ENCODE peak calls at places on chromosomes 5 and 9, in four cellular contexts. One of them, this sample, is unnamed.

GRCh38 chr5:111070272-111071134 is 1.0 kb upstream of the TSLP start:
- DNase-seq in cardiac muscle cell: peak
- DNase-seq in GM03348: peak
- DNase-seq in EH: no peak
- DNase-seq in this sample: peak

GRCh38 chr9:124899845-124900244 is 37.9 kb downstream of the ARPC5L start:
- DNase-seq in EH: no peak
- DNase-seq in GM03348: no peak
- DNase-seq in cardiac muscle cell: no peak
- DNase-seq in this sample: no peak

GRCh38 chr5:147484708-147485020 is 25.2 kb downstream of the DPYSL3 start:
- DNase-seq in EH: peak
- DNase-seq in cardiac muscle cell: no peak
- DNase-seq in GM03348: no peak
- DNase-seq in this sample: peak

GRCh38 chr9:20640331-20641187 is 18.3 kb upstream of the MLLT3 start:
- DNase-seq in EH: peak
- DNase-seq in cardiac muscle cell: peak
- DNase-seq in GM03348: no peak
- DNase-seq in this sample: no peak

GRCh38 chr9:2469681-2470141 is 151.9 kb upstream of the VLDLR start:
- DNase-seq in GM03348: no peak
- DNase-seq in cardiac muscle cell: peak
- DNase-seq in EH: peak
- DNase-seq in this sample: peak

GRCh38 chr5:31656806-31657205 is 17.9 kb downstream of the PDZD2 start:
- DNase-seq in EH: no peak
- DNase-seq in GM03348: no peak
- DNase-seq in cardiac muscle cell: no peak
- DNase-seq in this sample: no peak

GRCh38 chr5:39100851-39101396 is 26.7 kb upstream of the RICTOR start:
- DNase-seq in GM03348: peak
- DNase-seq in cardiac muscle cell: no peak
- DNase-seq in EH: peak
- DNase-seq in this sample: peak

GRCh38 chr5:1821862-1822261 is 20.7 kb downstream of the NDUFS6 start:
- DNase-seq in cardiac muscle cell: no peak
- DNase-seq in EH: no peak
- DNase-seq in GM03348: no peak
- DNase-seq in this sample: no peak

GRCh38 chr5:14663734-14664269 is 716 bp upstream of the OTULIN start:
- DNase-seq in EH: no peak
- DNase-seq in GM03348: peak
- DNase-seq in cardiac muscle cell: peak
- DNase-seq in this sample: no peak

GRCh38 chr5:14063117-14063516 is 80.0 kb upstream of the TRIO start:
- DNase-seq in cardiac muscle cell: no peak
- DNase-seq in EH: peak
- DNase-seq in GM03348: peak
- DNase-seq in this sample: no peak

GRCh38 chr5:83145882-83146331 is 68.6 kb downstream of the XRCC4 start:
- DNase-seq in EH: no peak
- DNase-seq in GM03348: no peak
- DNase-seq in cardiac muscle cell: no peak
- DNase-seq in this sample: peak

GRCh38 chr9:129561594-129562281 is 59.2 kb downstream of the C9orf50 start:
- DNase-seq in EH: peak
- DNase-seq in cardiac muscle cell: no peak
- DNase-seq in GM03348: no peak
- DNase-seq in this sample: no peak

GRCh38 chr5:102826629-102827028 is 71.5 kb downstream of the PAM start:
- DNase-seq in EH: no peak
- DNase-seq in cardiac muscle cell: no peak
- DNase-seq in GM03348: no peak
- DNase-seq in this sample: no peak

GRCh38 chr9:17003576-17004240 is 131.1 kb upstream of the CNTLN start:
- DNase-seq in EH: peak
- DNase-seq in cardiac muscle cell: no peak
- DNase-seq in GM03348: peak
- DNase-seq in this sample: peak

GRCh38 chr5:134455466-134455865 is 43.8 kb upstream of the CDKN2AIPNL start:
- DNase-seq in cardiac muscle cell: no peak
- DNase-seq in EH: no peak
- DNase-seq in GM03348: no peak
- DNase-seq in this sample: no peak

GRCh38 chr5:127887282-127887681 is 184.1 kb downstream of the CCDC192 start:
- DNase-seq in GM03348: no peak
- DNase-seq in EH: peak
- DNase-seq in cardiac muscle cell: no peak
- DNase-seq in this sample: no peak

This sample was measured in mesenchymal stem cell.